ENCODE peak calls at places on chromosomes 13 and 19, in five cellular contexts. G is neuronal stem cell, M is H9, L is H1, D is IMR-90. E is an unnamed sample.

GRCh38 chr13:53005631-53006030 is 23.0 kb upstream of the OLFM4 start:
- DNase-seq in M (no peak), G (no peak), D (no peak), L (no peak), E (no peak)

GRCh38 chr13:49997935-49998334 is 1.1 kb downstream of the TRIM13 start:
- DNase-seq in D (no peak), M (no peak), G (no peak), L (no peak), E (peak; percentile 25)

GRCh38 chr13:109451726-109452125 is 334.7 kb downstream of the IRS2 start:
- DNase-seq in M (no peak), D (no peak), G (no peak), L (no peak), E (no peak)

GRCh38 chr13:32314968-32315254 is 252 bp downstream of the ZAR1L start:
- DNase-seq in L (no peak), G (peak; percentile 8), M (no peak), D (peak; percentile 44), E (peak; percentile 84)

GRCh38 chr13:80251403-80251802 is 89.5 kb downstream of the SPRY2 start:
- DNase-seq in M (no peak), L (no peak), D (peak; percentile 60), G (no peak), E (no peak)

GRCh38 chr13:43676320-43676719 is 110.5 kb downstream of the ENOX1 start:
- DNase-seq in G (no peak), D (no peak), M (no peak), L (no peak), E (no peak)

GRCh38 chr13:102657630-102658029 is 37.2 kb downstream of the METTL21C start:
- DNase-seq in G (no peak), D (no peak), M (no peak), L (no peak), E (no peak)

GRCh38 chr13:79781829-79782540 is 301.0 kb downstream of the NDFIP2 start:
- DNase-seq in G (no peak), L (no peak), M (no peak), D (peak; percentile 55), E (no peak)

GRCh38 chr13:109783815-109784589 is 2.4 kb downstream of the IRS2 start:
- DNase-seq in G (no peak), D (no peak), M (peak; percentile 50), L (no peak), E (no peak)

GRCh38 chr19:31289976-31290375 is 59.3 kb downstream of the TSHZ3 start:
- DNase-seq in D (no peak), L (no peak), M (no peak), G (no peak), E (no peak)

GRCh38 chr19:51861870-51862622 is 25.7 kb downstream of the ZNF577 start:
- DNase-seq in D (no peak), M (no peak), G (no peak), L (no peak), E (peak; percentile 18)
- H4K8ac ChIP-seq in D (no peak overlapping the region), M (no peak overlapping the region), G (no peak overlapping the region), L (no peak overlapping the region), E (no peak overlapping the region)

GRCh38 chr13:97125810-97126738 is 96.1 kb upstream of the MBNL2 start:
- DNase-seq in M (no peak), L (no peak), D (peak; percentile 39), G (no peak), E (no peak)
- H4K8ac ChIP-seq in M (no peak overlapping the region), L (no peak overlapping the region), D (peak overlapping the region; percentile 39), G (no peak overlapping the region), E (no peak overlapping the region)

GRCh38 chr19:42089191-42089750 is 13.3 kb downstream of the ZNF574 start:
- DNase-seq in G (no peak), D (no peak), L (no peak), M (no peak), E (no peak)
- H4K8ac ChIP-seq in G (no peak overlapping the region), D (peak overlapping the region; percentile 50), L (no peak overlapping the region), M (no peak overlapping the region), E (no peak overlapping the region)

GRCh38 chr19:17513801-17514200 is 2.4 kb downstream of the PGLS start:
- DNase-seq in D (no peak), G (no peak), M (no peak), L (no peak), E (no peak)

GRCh38 chr19:17510220-17510993 is 1.0 kb upstream of the PGLS start:
- DNase-seq in D (no peak), L (no peak), G (no peak), M (no peak), E (no peak)

GRCh38 chr19:17515408-17516149 is 4.1 kb downstream of the PGLS start:
- DNase-seq in M (no peak), G (no peak), L (no peak), D (no peak), E (no peak)

GRCh38 chr19:17511724-17512573 is 500 bp downstream of the PGLS start:
- DNase-seq in D (peak; percentile 75), L (peak; percentile 91), G (peak; percentile 71), M (peak; percentile 93), E (peak; percentile 85)

GRCh38 chr19:17512574-17512939 is 1.1 kb downstream of the PGLS start:
- DNase-seq in D (no peak), L (no peak), G (no peak), M (no peak), E (no peak)
- H4K8ac ChIP-seq in D (peak overlapping the region; percentile 56), L (peak overlapping the region; percentile 92), G (no peak overlapping the region), M (no peak overlapping the region), E (no peak overlapping the region)